ENCODE peak calls at places on chromosomes 6 and 20, in six cellular contexts. One of them, this sample, is unnamed.

GRCh38 chr20:21326700-21327099 is 23.6 kb downstream of the XRN2 start:
- DNase-seq in amniotic stem cell: no peak
- DNase-seq in MM.1S: no peak
- DNase-seq in GM12891: no peak
- DNase-seq in non-pigmented ciliary epithelial cell: no peak
- DNase-seq in KBM-7: no peak
- DNase-seq in this sample: no peak

GRCh38 chr6:163490826-163491577 is 76.5 kb downstream of the QKI start:
- DNase-seq in KBM-7: peak
- DNase-seq in GM12891: no peak
- DNase-seq in amniotic stem cell: no peak
- DNase-seq in MM.1S: no peak
- DNase-seq in non-pigmented ciliary epithelial cell: no peak
- DNase-seq in this sample: no peak

GRCh38 chr6:116881236-116881635 is 4.2 kb downstream of the RFX6 start:
- DNase-seq in GM12891: no peak
- DNase-seq in amniotic stem cell: no peak
- DNase-seq in non-pigmented ciliary epithelial cell: no peak
- DNase-seq in KBM-7: no peak
- DNase-seq in MM.1S: no peak
- DNase-seq in this sample: peak

GRCh38 chr6:130223508-130223907 is 757 bp upstream of the SAMD3 start:
- DNase-seq in GM12891: peak
- DNase-seq in KBM-7: no peak
- DNase-seq in non-pigmented ciliary epithelial cell: no peak
- DNase-seq in amniotic stem cell: no peak
- DNase-seq in MM.1S: peak
- DNase-seq in this sample: peak

GRCh38 chr6:67064323-67064722 is 1357.3 kb upstream of the EYS start:
- DNase-seq in GM12891: no peak
- DNase-seq in KBM-7: no peak
- DNase-seq in MM.1S: no peak
- DNase-seq in amniotic stem cell: no peak
- DNase-seq in non-pigmented ciliary epithelial cell: no peak
- DNase-seq in this sample: no peak

GRCh38 chr6:47047479-47048411 is 5.6 kb upstream of the ADGRF1 start:
- DNase-seq in amniotic stem cell: peak
- DNase-seq in non-pigmented ciliary epithelial cell: peak
- DNase-seq in KBM-7: peak
- DNase-seq in GM12891: peak
- DNase-seq in MM.1S: peak
- DNase-seq in this sample: peak

GRCh38 chr6:51184046-51184445 is 365.4 kb downstream of the TFAP2B start:
- DNase-seq in GM12891: no peak
- DNase-seq in amniotic stem cell: no peak
- DNase-seq in MM.1S: no peak
- DNase-seq in KBM-7: no peak
- DNase-seq in non-pigmented ciliary epithelial cell: no peak
- DNase-seq in this sample: no peak

GRCh38 chr6:129684903-129685639 is 24.9 kb downstream of the ARHGAP18 start:
- DNase-seq in amniotic stem cell: no peak
- DNase-seq in non-pigmented ciliary epithelial cell: no peak
- DNase-seq in KBM-7: no peak
- DNase-seq in GM12891: no peak
- DNase-seq in MM.1S: no peak
- DNase-seq in this sample: no peak

GRCh38 chr20:40688129-40689099 is 622 bp downstream of the MAFB start:
- DNase-seq in non-pigmented ciliary epithelial cell: no peak
- DNase-seq in MM.1S: no peak
- DNase-seq in GM12891: no peak
- DNase-seq in KBM-7: no peak
- DNase-seq in amniotic stem cell: no peak
- DNase-seq in this sample: no peak